ENCODE peak calls at places on chromosome 2, in five cellular contexts. One of them, this sample, is unnamed.

GRCh38 chr2:37689751-37690150 is 18.3 kb upstream of the CDC42EP3 start:
- DNase-seq in GM12878: no peak
- DNase-seq in HepG2: no peak
- DNase-seq in K562: no peak
- DNase-seq in H1: no peak
- DNase-seq in this sample: no peak

GRCh38 chr2:143514413-143514812 is 385.2 kb downstream of the ARHGAP15 start:
- DNase-seq in GM12878: no peak
- DNase-seq in K562: no peak
- DNase-seq in H1: no peak
- DNase-seq in HepG2: no peak
- DNase-seq in this sample: no peak

GRCh38 chr2:112095654-112096053 is 40.6 kb downstream of the TMEM87B start:
- DNase-seq in GM12878: no peak
- DNase-seq in K562: no peak
- DNase-seq in H1: no peak
- DNase-seq in HepG2: no peak
- DNase-seq in this sample: no peak

GRCh38 chr2:113077921-113078320 is 10.2 kb downstream of the IL1F10 start:
- DNase-seq in HepG2: no peak
- DNase-seq in H1: no peak
- DNase-seq in GM12878: no peak
- DNase-seq in K562: no peak
- DNase-seq in this sample: no peak

GRCh38 chr2:88590998-88591613 is 36.2 kb downstream of the EIF2AK3 start:
- DNase-seq in K562: peak
- DNase-seq in GM12878: peak
- DNase-seq in H1: no peak
- DNase-seq in HepG2: peak
- DNase-seq in this sample: peak

GRCh38 chr2:159046966-159047365 is 78.5 kb downstream of the TANC1 start:
- DNase-seq in H1: no peak
- DNase-seq in HepG2: no peak
- DNase-seq in K562: no peak
- DNase-seq in GM12878: no peak
- DNase-seq in this sample: no peak

GRCh38 chr2:236088368-236089057 is 79.7 kb downstream of the GBX2 start:
- DNase-seq in GM12878: no peak
- DNase-seq in HepG2: peak
- DNase-seq in K562: no peak
- DNase-seq in H1: no peak
- DNase-seq in this sample: no peak

GRCh38 chr2:207473203-207473865 is 56.4 kb upstream of the CREB1 start:
- DNase-seq in HepG2: peak
- DNase-seq in H1: no peak
- DNase-seq in GM12878: peak
- DNase-seq in K562: peak
- DNase-seq in this sample: peak

GRCh38 chr2:193963472-193964119 is 1693.4 kb upstream of the SLC39A10 start:
- DNase-seq in HepG2: peak
- DNase-seq in K562: peak
- DNase-seq in GM12878: no peak
- DNase-seq in H1: peak
- DNase-seq in this sample: peak

GRCh38 chr2:83069724-83070123 is 1389.4 kb downstream of the SUCLG1 start:
- DNase-seq in GM12878: no peak
- DNase-seq in H1: no peak
- DNase-seq in HepG2: no peak
- DNase-seq in K562: peak
- DNase-seq in this sample: no peak

GRCh38 chr2:61793389-61793836 is 60.4 kb downstream of the FAM161A start:
- DNase-seq in K562: peak
- DNase-seq in H1: peak
- DNase-seq in GM12878: no peak
- DNase-seq in HepG2: peak
- DNase-seq in this sample: peak

GRCh38 chr2:240885980-240886565 is 9.9 kb downstream of the MAB21L4 start:
- DNase-seq in H1: no peak
- DNase-seq in GM12878: no peak
- DNase-seq in HepG2: no peak
- DNase-seq in K562: no peak
- DNase-seq in this sample: no peak

GRCh38 chr2:16608661-16609643 is 56.7 kb downstream of the CYRIA start:
- DNase-seq in HepG2: peak
- DNase-seq in H1: peak
- DNase-seq in K562: peak
- DNase-seq in GM12878: peak
- DNase-seq in this sample: peak

GRCh38 chr2:188573453-188573852 is 281.8 kb downstream of the GULP1 start:
- DNase-seq in H1: no peak
- DNase-seq in GM12878: no peak
- DNase-seq in K562: no peak
- DNase-seq in HepG2: no peak
- DNase-seq in this sample: no peak

GRCh38 chr2:105929506-105929905 is 184.8 kb downstream of the NCK2 start:
- DNase-seq in K562: no peak
- DNase-seq in H1: no peak
- DNase-seq in GM12878: no peak
- DNase-seq in HepG2: no peak
- DNase-seq in this sample: no peak

GRCh38 chr2:122980672-122981071 is 1044.4 kb upstream of the CNTNAP5 start:
- DNase-seq in H1: no peak
- DNase-seq in GM12878: no peak
- DNase-seq in K562: no peak
- DNase-seq in HepG2: no peak
- DNase-seq in this sample: no peak

GRCh38 chr2:161557538-161557937 is 66.7 kb upstream of the SLC4A10 start:
- DNase-seq in HepG2: no peak
- DNase-seq in H1: no peak
- DNase-seq in K562: no peak
- DNase-seq in GM12878: no peak
- DNase-seq in this sample: no peak

GRCh38 chr2:167825664-167826063 is 421.7 kb downstream of the STK39 start:
- DNase-seq in HepG2: no peak
- DNase-seq in H1: no peak
- DNase-seq in GM12878: no peak
- DNase-seq in K562: no peak
- DNase-seq in this sample: no peak

GRCh38 chr2:10052216-10052615 is 8.9 kb downstream of the KLF11 start:
- DNase-seq in HepG2: no peak
- DNase-seq in GM12878: no peak
- DNase-seq in H1: no peak
- DNase-seq in K562: no peak
- DNase-seq in this sample: no peak

GRCh38 chr2:215862211-215862610 is 151.1 kb downstream of the MREG start:
- DNase-seq in K562: no peak
- DNase-seq in GM12878: no peak
- DNase-seq in HepG2: no peak
- DNase-seq in H1: no peak
- DNase-seq in this sample: no peak

GRCh38 chr2:14451312-14451711 is 181.2 kb upstream of the LRATD1 start:
- DNase-seq in H1: no peak
- DNase-seq in K562: no peak
- DNase-seq in HepG2: no peak
- DNase-seq in GM12878: no peak
- DNase-seq in this sample: no peak

GRCh38 chr2:172821370-172822338 is 86.0 kb downstream of the RAPGEF4 start:
- DNase-seq in K562: no peak
- DNase-seq in HepG2: no peak
- DNase-seq in H1: no peak
- DNase-seq in GM12878: no peak
- DNase-seq in this sample: no peak

GRCh38 chr2:186486651-186487647 is 889 bp downstream of the ZC3H15 start:
- DNase-seq in H1: no peak
- DNase-seq in HepG2: peak
- DNase-seq in K562: peak
- DNase-seq in GM12878: no peak
- DNase-seq in this sample: no peak

GRCh38 chr2:145344076-145344724 is 824.3 kb upstream of the ZEB2 start:
- DNase-seq in HepG2: no peak
- DNase-seq in H1: no peak
- DNase-seq in GM12878: no peak
- DNase-seq in K562: no peak
- DNase-seq in this sample: no peak

GRCh38 chr2:108182489-108182888 is 57.3 kb upstream of the SULT1C3 start:
- DNase-seq in H1: peak
- DNase-seq in K562: peak
- DNase-seq in GM12878: no peak
- DNase-seq in HepG2: peak
- DNase-seq in this sample: peak

GRCh38 chr2:160077912-160078585 is 15.6 kb upstream of the PLA2R1 start:
- DNase-seq in K562: no peak
- DNase-seq in H1: no peak
- DNase-seq in GM12878: no peak
- DNase-seq in HepG2: no peak
- DNase-seq in this sample: no peak

GRCh38 chr2:187497858-187498463 is 49.9 kb upstream of the CALCRL start:
- DNase-seq in HepG2: no peak
- DNase-seq in GM12878: no peak
- DNase-seq in K562: no peak
- DNase-seq in H1: no peak
- DNase-seq in this sample: no peak

GRCh38 chr2:122748552-122749011 is 993.1 kb downstream of the TSN start:
- DNase-seq in GM12878: no peak
- DNase-seq in K562: no peak
- DNase-seq in HepG2: peak
- DNase-seq in H1: no peak
- DNase-seq in this sample: peak

GRCh38 chr2:117342415-117342814 is 472.1 kb upstream of the DDX18 start:
- DNase-seq in K562: no peak
- DNase-seq in HepG2: no peak
- DNase-seq in GM12878: no peak
- DNase-seq in H1: no peak
- DNase-seq in this sample: no peak

GRCh38 chr2:61718965-61719364 is 134.9 kb downstream of the FAM161A start:
- DNase-seq in H1: no peak
- DNase-seq in GM12878: no peak
- DNase-seq in HepG2: no peak
- DNase-seq in K562: no peak
- DNase-seq in this sample: no peak

GRCh38 chr2:46187112-46187618 is 110.0 kb upstream of the EPAS1 start:
- DNase-seq in GM12878: peak
- DNase-seq in K562: no peak
- DNase-seq in HepG2: peak
- DNase-seq in H1: no peak
- DNase-seq in this sample: no peak

GRCh38 chr2:196040218-196040617 is 28.4 kb downstream of the DNAH7 start:
- DNase-seq in K562: no peak
- DNase-seq in H1: no peak
- DNase-seq in HepG2: no peak
- DNase-seq in GM12878: no peak
- DNase-seq in this sample: no peak

GRCh38 chr2:167509585-167509984 is 621.3 kb downstream of the XIRP2 start:
- DNase-seq in H1: no peak
- DNase-seq in HepG2: peak
- DNase-seq in GM12878: no peak
- DNase-seq in K562: no peak
- DNase-seq in this sample: no peak

GRCh38 chr2:43262239-43262638 is 35.8 kb upstream of the ZFP36L2 start:
- DNase-seq in H1: no peak
- DNase-seq in GM12878: no peak
- DNase-seq in HepG2: no peak
- DNase-seq in K562: no peak
- DNase-seq in this sample: no peak

GRCh38 chr2:17518212-17519154 is at the start of gene RAD51AP2:
- DNase-seq in K562: peak
- DNase-seq in HepG2: peak
- DNase-seq in H1: peak
- DNase-seq in GM12878: peak
- DNase-seq in this sample: peak

GRCh38 chr2:121075006-121075545 is 209.9 kb downstream of the TFCP2L1 start:
- DNase-seq in K562: peak
- DNase-seq in H1: peak
- DNase-seq in HepG2: no peak
- DNase-seq in GM12878: peak
- DNase-seq in this sample: peak
- TF ChIP-seq CTCF in K562: no peak
- TF ChIP-seq CTCF in H1: no peak
- TF ChIP-seq CTCF in HepG2: no peak
- TF ChIP-seq CTCF in GM12878: no peak
- TF ChIP-seq CTCF in this sample: no peak

DNA sequence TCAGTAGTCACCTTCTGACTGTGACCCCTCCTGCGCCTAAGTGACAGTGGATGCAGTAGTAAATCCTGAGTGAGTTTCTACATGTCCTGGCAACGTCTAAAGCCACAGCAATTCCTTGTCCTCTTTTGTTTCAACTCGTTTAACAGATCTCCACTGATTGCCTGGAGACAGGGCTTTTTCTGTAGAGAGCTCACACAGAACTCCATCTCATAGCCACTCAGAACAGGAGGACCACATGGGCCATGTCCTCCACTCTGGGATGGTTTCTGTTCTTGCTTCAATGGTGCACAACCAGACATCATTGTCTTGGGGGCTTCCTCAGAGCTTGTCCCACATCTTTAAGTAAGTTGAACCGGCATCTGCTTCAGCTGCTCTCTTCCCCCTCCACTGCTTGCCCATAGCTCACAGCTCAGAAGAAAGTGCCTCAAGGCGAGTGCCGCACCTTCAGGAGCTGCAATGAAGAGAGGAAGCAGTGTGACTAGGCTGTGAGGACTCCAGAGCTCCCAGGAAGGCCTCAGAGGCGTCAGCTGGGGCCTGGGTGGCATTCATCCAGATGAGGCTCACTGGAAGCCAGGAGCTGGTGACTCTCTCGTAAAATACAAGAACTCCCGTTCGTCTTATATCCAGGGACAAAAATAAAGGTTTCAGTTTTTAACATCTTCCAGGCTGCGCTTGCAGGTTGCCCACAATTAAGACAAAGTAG is 37.4 kb downstream of the ST3GAL5 start:
- DNase-seq in HepG2: no peak
- DNase-seq in GM12878: no peak
- DNase-seq in K562: no peak
- DNase-seq in H1: no peak
- DNase-seq in this sample: no peak
- TF ChIP-seq ATF2 in HepG2: no peak
- TF ChIP-seq ATF2 in GM12878: no peak
- TF ChIP-seq ATF2 in K562: no peak
- TF ChIP-seq ATF2 in H1: no peak
- TF ChIP-seq ATF2 in this sample: no peak

DNA sequence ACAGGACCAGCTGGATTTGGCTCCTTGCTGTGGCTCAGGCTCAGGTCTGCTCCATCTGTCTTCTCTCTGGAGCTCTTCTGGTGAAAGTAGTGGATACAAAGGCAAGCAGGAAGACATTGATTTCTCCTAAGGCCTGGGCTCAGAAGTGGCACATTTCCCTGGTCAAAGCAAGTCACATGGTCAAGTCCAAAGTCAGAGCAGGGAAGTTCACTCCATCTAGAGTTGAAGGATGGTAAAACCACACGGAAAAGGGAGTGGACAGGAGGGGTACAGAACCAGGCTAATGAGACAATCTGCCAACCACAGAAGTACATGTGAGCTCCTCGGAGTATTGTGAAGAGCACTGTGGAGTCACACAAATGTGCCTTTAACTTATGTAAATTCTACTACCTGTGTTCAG is 66.1 kb downstream of the MARCO start:
- DNase-seq in HepG2: peak
- DNase-seq in H1: no peak
- DNase-seq in K562: peak
- DNase-seq in GM12878: no peak
- DNase-seq in this sample: no peak
- TF ChIP-seq CTCF in HepG2: peak
- TF ChIP-seq CTCF in H1: peak
- TF ChIP-seq CTCF in K562: peak
- TF ChIP-seq CTCF in GM12878: no peak
- TF ChIP-seq CTCF in this sample: no peak

GRCh38 chr2:232416521-232417470 is 10.2 kb downstream of the ALPG start:
- DNase-seq in K562: no peak
- DNase-seq in GM12878: no peak
- DNase-seq in HepG2: no peak
- DNase-seq in H1: no peak
- DNase-seq in this sample: no peak
- TF ChIP-seq ATF2 in K562: no peak
- TF ChIP-seq ATF2 in GM12878: no peak
- TF ChIP-seq ATF2 in HepG2: no peak
- TF ChIP-seq ATF2 in H1: no peak
- TF ChIP-seq ATF2 in this sample: no peak